ENCODE peak calls at places on chromosomes 12 and 14, in eight cellular contexts. N is HL-60; H is left ventricle myocardium inferior; Y is H9; S is neural progenitor cell; C is CD8-positive, alpha-beta T cell; O is neuronal stem cell; L is thoracic aorta. Q is an unnamed sample.

GRCh38 chr12:10082057-10082874 is 16.5 kb downstream of the CLEC1A start:
- DNase-seq in N (peak; percentile 36), H (no peak), Y (no peak), S (no peak), C (no peak), O (no peak), L (no peak), Q (no peak)

GRCh38 chr12:26134540-26134939 is 9.7 kb upstream of the BHLHE41 start:
- DNase-seq in N (no peak), H (no peak), Y (no peak), S (no peak), C (no peak), O (no peak), L (no peak), Q (no peak)

GRCh38 chr12:7693793-7694192 is 1.8 kb downstream of the GDF3 start:
- DNase-seq in N (no peak), H (no peak), Y (no peak), S (no peak), C (no peak), O (no peak), L (no peak), Q (no peak)

GRCh38 chr14:33992274-33993050 is 41.6 kb upstream of the EGLN3 start:
- DNase-seq in N (no peak), H (no peak), Y (no peak), S (no peak), C (no peak), O (no peak), L (no peak), Q (no peak)

GRCh38 chr12:5230861-5231260 is 187.2 kb downstream of the KCNA5 start:
- DNase-seq in N (no peak), H (no peak), Y (no peak), S (no peak), C (no peak), O (no peak), L (no peak), Q (no peak)

GRCh38 chr12:76586764-76587395 is 27.3 kb upstream of the OSBPL8 start:
- DNase-seq in N (no peak), H (no peak), Y (no peak), S (peak; percentile 23), C (peak; percentile 2), O (peak; percentile 11), L (no peak), Q (no peak)

GRCh38 chr12:29517265-29517664 is 19.8 kb upstream of the OVCH1 start:
- DNase-seq in N (no peak), H (no peak), Y (no peak), S (no peak), C (no peak), O (no peak), L (no peak), Q (no peak)

GRCh38 chr12:12007001-12007712 is 63.6 kb upstream of the BCL2L14 start:
- DNase-seq in N (no peak), H (no peak), Y (no peak), S (no peak), C (no peak), O (no peak), L (no peak), Q (peak; percentile 67)

GRCh38 chr12:117662620-117663395 is 301.4 kb upstream of the NOS1 start:
- DNase-seq in N (peak; percentile 18), H (no peak), Y (no peak), S (no peak), C (no peak), O (no peak), L (no peak), Q (no peak)

GRCh38 chr12:118526255-118527095 is 150.1 kb downstream of the SUDS3 start:
- DNase-seq in N (no peak), H (peak; percentile 50), Y (no peak), S (no peak), C (no peak), O (no peak), L (no peak), Q (no peak)

GRCh38 chr14:64942531-64943111 is at the start of gene GPX2:
- DNase-seq in N (no peak), H (no peak), Y (no peak), S (no peak), C (no peak), O (no peak), L (no peak), Q (no peak)

GRCh38 chr14:54902521-54903420 is at the start of gene GCH1:
- DNase-seq in N (peak; percentile 17), H (peak; percentile 67), Y (peak; percentile 86), S (peak; percentile 91), C (peak; percentile 64), O (peak; percentile 72), L (no peak), Q (peak; percentile 72)

GRCh38 chr14:58898655-58899316 is 261.0 kb downstream of the DACT1 start:
- DNase-seq in N (no peak), H (no peak), Y (no peak), S (no peak), C (no peak), O (no peak), L (no peak), Q (no peak)

GRCh38 chr12:91138337-91138905 is 27.1 kb upstream of the LUM start:
- DNase-seq in N (no peak), H (peak; percentile 19), Y (no peak), S (peak; percentile 14), C (no peak), O (no peak), L (no peak), Q (no peak)

DNA sequence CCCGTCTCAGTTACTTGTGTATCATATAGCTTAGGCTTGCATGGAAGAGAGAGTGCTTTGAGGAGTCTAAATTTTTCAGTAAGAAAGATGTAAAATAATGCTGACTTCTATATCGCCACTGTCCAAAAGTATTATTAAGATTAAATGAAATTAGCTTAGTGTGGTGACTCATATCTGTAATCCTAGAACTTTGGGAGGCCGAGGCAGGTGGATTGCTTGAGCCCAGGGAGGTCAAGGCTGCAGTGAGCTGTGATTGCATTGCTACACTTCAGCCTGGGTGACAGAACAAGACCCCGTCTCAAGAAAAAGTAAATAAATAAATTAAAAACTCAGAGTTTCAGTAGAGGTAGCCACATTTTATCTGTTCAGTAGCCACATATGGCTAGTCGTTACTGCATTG is 23.3 kb downstream of the PAPOLA start:
- DNase-seq in N (no peak), H (no peak), Y (no peak), S (no peak), C (no peak), O (no peak), L (no peak), Q (no peak)
- H3K27me3 ChIP-seq in N (no peaks in the 10 kb centered on the region), H (no peaks in the 10 kb centered on the region), Y (no peaks in the 10 kb centered on the region), S (no peaks in the 10 kb centered on the region), C (no peaks in the 10 kb centered on the region), O (no peaks in the 10 kb centered on the region), L (no peaks in the 10 kb centered on the region), Q (no peaks in the 10 kb centered on the region)

DNA sequence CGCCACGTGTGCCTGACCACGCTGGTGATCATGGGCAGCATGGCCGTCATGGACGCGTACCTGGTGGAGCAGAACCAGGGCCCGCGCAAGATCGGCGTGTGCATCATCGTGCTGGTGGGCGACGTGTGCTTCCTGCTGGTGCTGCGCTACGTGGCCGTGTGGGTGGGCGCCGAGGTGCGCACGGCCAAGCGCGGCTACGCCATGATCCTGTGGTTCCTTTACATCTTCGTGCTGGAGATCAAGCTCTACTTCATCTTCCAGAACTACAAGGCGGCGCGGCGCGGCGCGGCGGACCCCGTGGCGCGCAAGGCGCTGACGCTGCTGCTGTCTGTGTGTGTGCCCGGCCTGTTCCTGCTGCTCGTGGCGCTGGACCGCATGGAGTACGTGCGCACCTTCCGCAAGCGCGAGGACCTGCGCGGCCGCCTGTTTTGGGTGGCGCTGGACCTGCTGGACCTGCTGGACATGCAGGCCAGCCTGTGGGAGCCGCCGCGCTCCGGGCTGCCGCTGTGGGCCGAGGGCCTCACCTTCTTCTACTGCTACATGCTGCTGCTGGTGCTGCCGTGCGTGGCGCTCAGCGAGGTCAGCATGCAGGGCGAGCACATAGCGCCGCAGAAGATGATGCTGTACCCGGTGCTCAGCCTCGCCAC is 2.6 kb downstream of the TMEM121 start:
- DNase-seq in N (no peak), H (no peak), Y (no peak), S (no peak), C (no peak), O (no peak), L (no peak), Q (peak; percentile 18)
- H3K27me3 ChIP-seq in N (peaks cover 42% of the 10 kb centered on the region), H (peaks cover 25% of the 10 kb centered on the region), Y (peaks cover 16% of the 10 kb centered on the region), S (peaks cover 61% of the 10 kb centered on the region), C (peaks cover 4% of the 10 kb centered on the region), O (peaks cover 20% of the 10 kb centered on the region), L (no peaks in the 10 kb centered on the region), Q (peaks cover 17% of the 10 kb centered on the region)

DNA sequence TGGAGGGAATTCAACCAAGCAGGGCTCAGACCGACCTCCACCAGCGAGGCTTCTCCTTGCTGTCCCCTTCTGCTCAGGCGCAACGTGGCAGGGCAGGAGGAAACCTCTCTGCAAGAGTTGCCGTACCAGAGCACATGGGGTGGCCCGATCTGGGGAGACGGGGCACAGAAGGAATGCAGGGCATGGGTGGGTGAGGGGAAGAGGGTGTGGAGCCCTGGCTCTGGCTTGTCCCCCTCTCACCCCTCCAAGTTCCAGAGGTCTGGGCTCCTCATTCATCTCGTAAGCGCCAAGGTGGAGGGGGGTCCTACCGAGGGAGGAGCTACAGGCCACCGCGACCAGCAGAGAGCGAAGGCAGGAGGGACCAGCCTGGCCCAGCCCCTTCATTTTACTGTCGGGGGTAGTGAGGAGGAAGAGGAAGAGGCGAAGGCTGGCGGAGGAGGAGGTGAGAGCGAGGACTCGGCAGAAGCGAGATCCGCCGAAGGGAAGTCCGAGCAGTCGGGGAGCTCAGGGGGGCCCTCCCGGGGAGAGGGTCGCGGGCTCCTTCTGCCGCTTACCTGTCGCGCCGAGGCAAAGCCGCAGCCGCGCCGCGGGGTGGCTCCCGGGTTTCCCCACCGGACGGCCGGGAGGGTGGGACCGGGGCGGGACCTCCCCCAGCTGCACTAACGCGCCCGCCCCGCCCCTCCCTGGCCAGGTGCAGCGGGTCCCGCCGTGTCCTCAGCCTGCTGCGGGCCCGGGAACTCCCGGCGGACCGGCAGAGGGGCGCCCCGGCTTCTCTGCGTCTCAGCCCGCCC is at the start of gene GALNT6:
- DNase-seq in N (peak; percentile 67), H (no peak), Y (peak; percentile 92), S (peak; percentile 67), C (peak; percentile 64), O (peak; percentile 17), L (no peak), Q (peak; percentile 69)
- H3K27me3 ChIP-seq in N (no peaks in the 10 kb centered on the region), H (peaks cover 51% of the 10 kb centered on the region), Y (no peaks in the 10 kb centered on the region), S (peaks cover 81% of the 10 kb centered on the region), C (no peaks in the 10 kb centered on the region), O (peaks cover 90% of the 10 kb centered on the region), L (no peaks in the 10 kb centered on the region), Q (no peaks in the 10 kb centered on the region)

DNA sequence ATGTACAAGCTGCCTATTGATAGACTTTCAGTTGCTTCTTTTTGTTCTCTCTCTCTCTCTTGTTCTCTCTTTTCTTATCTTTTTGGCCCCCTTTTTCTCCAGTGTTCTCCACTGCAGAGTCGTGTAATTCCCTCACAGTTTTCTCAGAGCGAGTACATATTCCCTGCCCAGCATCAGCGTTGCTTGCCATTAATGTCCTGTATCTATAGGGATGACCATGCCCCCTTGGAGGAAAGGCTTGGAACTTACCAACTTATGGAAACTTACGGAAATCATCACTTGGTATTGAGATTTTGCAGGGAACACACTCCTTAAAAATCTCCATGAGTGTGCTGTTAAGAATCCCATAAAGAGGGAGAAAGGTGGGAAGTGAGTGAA is 14.3 kb upstream of the COL2A1 start:
- DNase-seq in N (no peak), H (no peak), Y (no peak), S (no peak), C (no peak), O (no peak), L (no peak), Q (no peak)
- H3K27me3 ChIP-seq in N (peaks cover 3% of the 10 kb centered on the region), H (peaks cover 21% of the 10 kb centered on the region), Y (peaks cover 90% of the 10 kb centered on the region), S (peaks cover 87% of the 10 kb centered on the region), C (no peaks in the 10 kb centered on the region), O (peaks cover 16% of the 10 kb centered on the region), L (no peaks in the 10 kb centered on the region), Q (peaks cover 6% of the 10 kb centered on the region)

GRCh38 chr14:100726812-100727564 is at the start of gene DLK1:
- DNase-seq in N (no peak), H (no peak), Y (no peak), S (peak; percentile 76), C (no peak), O (no peak), L (no peak), Q (no peak)
- H3K27me3 ChIP-seq in N (peaks cover 26% of the 10 kb centered on the region), H (peaks cover 100% of the 10 kb centered on the region), Y (peaks cover 24% of the 10 kb centered on the region), S (peaks cover 18% of the 10 kb centered on the region), C (no peaks in the 10 kb centered on the region), O (peaks cover 90% of the 10 kb centered on the region), L (no peaks in the 10 kb centered on the region), Q (no peaks in the 10 kb centered on the region)

Q was measured in CD8-positive, alpha-beta memory T cell.